ENCODE peak calls at places on chromosomes 1 and 21, in seven cellular contexts. One of them, this sample, is unnamed.

GRCh38 chr21:26833460-26833939 is 11.7 kb downstream of the ADAMTS1 start:
- DNase-seq in mammary epithelial cell: no peak
- DNase-seq in endothelial cell of umbilical vein: no peak
- DNase-seq in colonic mucosa: no peak
- DNase-seq in fibroblast of lung: no peak
- DNase-seq in astrocyte: no peak
- DNase-seq in IMR-90: no peak
- DNase-seq in this sample: no peak

GRCh38 chr21:38918629-38919346 is 113.1 kb downstream of the ETS2 start:
- DNase-seq in mammary epithelial cell: no peak
- DNase-seq in endothelial cell of umbilical vein: no peak
- DNase-seq in colonic mucosa: no peak
- DNase-seq in fibroblast of lung: no peak
- DNase-seq in astrocyte: no peak
- DNase-seq in IMR-90: no peak
- DNase-seq in this sample: no peak

GRCh38 chr1:99558539-99558938 is 87.4 kb upstream of the PALMD start:
- DNase-seq in mammary epithelial cell: no peak
- DNase-seq in endothelial cell of umbilical vein: peak; percentile 31
- DNase-seq in colonic mucosa: no peak
- DNase-seq in fibroblast of lung: peak; percentile 71
- DNase-seq in astrocyte: peak; percentile 56
- DNase-seq in IMR-90: peak; percentile 75
- DNase-seq in this sample: no peak

GRCh38 chr1:231162300-231162969 is 577 bp downstream of the TRIM67 start:
- DNase-seq in mammary epithelial cell: peak; percentile 44
- DNase-seq in endothelial cell of umbilical vein: peak; percentile 34
- DNase-seq in colonic mucosa: peak; percentile 30
- DNase-seq in fibroblast of lung: peak; percentile 62
- DNase-seq in astrocyte: peak; percentile 29
- DNase-seq in IMR-90: peak; percentile 26
- DNase-seq in this sample: peak; percentile 77

GRCh38 chr1:67713071-67713806 is 28.2 kb downstream of the GADD45A start:
- DNase-seq in mammary epithelial cell: peak; percentile 85
- DNase-seq in endothelial cell of umbilical vein: peak; percentile 92
- DNase-seq in colonic mucosa: peak; percentile 80
- DNase-seq in fibroblast of lung: peak; percentile 89
- DNase-seq in astrocyte: peak; percentile 84
- DNase-seq in IMR-90: peak; percentile 91
- DNase-seq in this sample: no peak

GRCh38 chr1:223765719-223766340 is 53.5 kb downstream of the CAPN2 start:
- DNase-seq in mammary epithelial cell: no peak
- DNase-seq in endothelial cell of umbilical vein: no peak
- DNase-seq in colonic mucosa: no peak
- DNase-seq in fibroblast of lung: no peak
- DNase-seq in astrocyte: no peak
- DNase-seq in IMR-90: no peak
- DNase-seq in this sample: no peak

GRCh38 chr1:241641748-241642592 is 1.8 kb upstream of the CHML start:
- DNase-seq in mammary epithelial cell: no peak
- DNase-seq in endothelial cell of umbilical vein: peak; percentile 34
- DNase-seq in colonic mucosa: no peak
- DNase-seq in fibroblast of lung: peak; percentile 66
- DNase-seq in astrocyte: peak; percentile 59
- DNase-seq in IMR-90: peak; percentile 45
- DNase-seq in this sample: no peak

GRCh38 chr1:22500058-22500457 is 48.4 kb downstream of the ZBTB40 start:
- DNase-seq in mammary epithelial cell: no peak
- DNase-seq in endothelial cell of umbilical vein: no peak
- DNase-seq in colonic mucosa: no peak
- DNase-seq in fibroblast of lung: peak; percentile 8
- DNase-seq in astrocyte: no peak
- DNase-seq in IMR-90: no peak
- DNase-seq in this sample: no peak

GRCh38 chr1:154878371-154879355 is 8.6 kb upstream of the KCNN3 start:
- DNase-seq in mammary epithelial cell: peak; percentile 36
- DNase-seq in endothelial cell of umbilical vein: peak; percentile 72
- DNase-seq in colonic mucosa: peak; percentile 76
- DNase-seq in fibroblast of lung: peak; percentile 54
- DNase-seq in astrocyte: no peak
- DNase-seq in IMR-90: peak; percentile 62
- DNase-seq in this sample: peak; percentile 91

GRCh38 chr1:15540201-15540600 is 13.6 kb downstream of the DNAJC16 start:
- DNase-seq in mammary epithelial cell: no peak
- DNase-seq in endothelial cell of umbilical vein: no peak
- DNase-seq in colonic mucosa: no peak
- DNase-seq in fibroblast of lung: peak; percentile 75
- DNase-seq in astrocyte: peak; percentile 65
- DNase-seq in IMR-90: peak; percentile 21
- DNase-seq in this sample: no peak

GRCh38 chr1:74468982-74469603 is 43.3 kb downstream of the LRRC53 start:
- DNase-seq in mammary epithelial cell: peak; percentile 24
- DNase-seq in endothelial cell of umbilical vein: peak; percentile 53
- DNase-seq in colonic mucosa: no peak
- DNase-seq in fibroblast of lung: peak; percentile 39
- DNase-seq in astrocyte: peak; percentile 28
- DNase-seq in IMR-90: peak; percentile 56
- DNase-seq in this sample: no peak

GRCh38 chr1:89547563-89548485 is 23.2 kb downstream of the LRRC8B start:
- DNase-seq in mammary epithelial cell: peak; percentile 88
- DNase-seq in endothelial cell of umbilical vein: peak; percentile 73
- DNase-seq in colonic mucosa: no peak
- DNase-seq in fibroblast of lung: peak; percentile 80
- DNase-seq in astrocyte: peak; percentile 71
- DNase-seq in IMR-90: peak; percentile 27
- DNase-seq in this sample: no peak

GRCh38 chr1:200992382-200993101 is 31.0 kb downstream of the KIF21B start:
- DNase-seq in mammary epithelial cell: no peak
- DNase-seq in endothelial cell of umbilical vein: no peak
- DNase-seq in colonic mucosa: no peak
- DNase-seq in fibroblast of lung: no peak
- DNase-seq in astrocyte: no peak
- DNase-seq in IMR-90: no peak
- DNase-seq in this sample: peak; percentile 72

GRCh38 chr1:72230746-72231145 is 51.6 kb downstream of the NEGR1 start:
- DNase-seq in mammary epithelial cell: peak; percentile 55
- DNase-seq in endothelial cell of umbilical vein: peak; percentile 67
- DNase-seq in colonic mucosa: no peak
- DNase-seq in fibroblast of lung: peak; percentile 51
- DNase-seq in astrocyte: peak; percentile 33
- DNase-seq in IMR-90: peak; percentile 23
- DNase-seq in this sample: no peak

GRCh38 chr1:20729155-20729931 is 3.2 kb downstream of the SH2D5 start:
- DNase-seq in mammary epithelial cell: no peak
- DNase-seq in endothelial cell of umbilical vein: no peak
- DNase-seq in colonic mucosa: no peak
- DNase-seq in fibroblast of lung: no peak
- DNase-seq in astrocyte: no peak
- DNase-seq in IMR-90: no peak
- DNase-seq in this sample: no peak

GRCh38 chr1:147892731-147893214 is 9.8 kb upstream of the GJA8 start:
- DNase-seq in mammary epithelial cell: peak; percentile 40
- DNase-seq in endothelial cell of umbilical vein: peak; percentile 59
- DNase-seq in colonic mucosa: peak; percentile 28
- DNase-seq in fibroblast of lung: peak; percentile 47
- DNase-seq in astrocyte: peak; percentile 23
- DNase-seq in IMR-90: peak; percentile 64
- DNase-seq in this sample: no peak

GRCh38 chr1:50970927-50971582 is 1.0 kb downstream of the CDKN2C start:
- DNase-seq in mammary epithelial cell: peak; percentile 29
- DNase-seq in endothelial cell of umbilical vein: peak; percentile 40
- DNase-seq in colonic mucosa: no peak
- DNase-seq in fibroblast of lung: no peak
- DNase-seq in astrocyte: no peak
- DNase-seq in IMR-90: no peak
- DNase-seq in this sample: no peak

DNA sequence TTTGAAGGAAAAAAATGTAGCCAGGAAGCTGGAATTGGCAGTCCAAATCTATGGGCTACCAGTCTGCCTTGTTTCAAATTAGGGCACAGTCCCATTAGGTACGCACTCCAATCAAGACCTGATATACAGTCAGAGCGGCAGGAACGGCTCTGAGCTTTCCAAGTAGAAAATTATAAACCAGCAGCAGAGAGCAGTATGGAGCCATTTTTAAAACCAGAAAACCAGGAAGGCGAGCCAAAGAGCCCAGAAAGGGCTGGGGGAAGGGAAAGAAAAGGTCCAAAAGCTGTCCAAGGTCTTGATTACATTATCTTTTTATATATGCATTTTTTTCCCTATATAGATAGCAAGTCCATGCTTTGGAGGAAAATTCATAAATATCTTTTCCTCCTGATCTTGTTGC is 719.0 kb downstream of the RWDD3 start:
- DNase-seq in mammary epithelial cell: no peak
- DNase-seq in endothelial cell of umbilical vein: peak; percentile 11
- DNase-seq in colonic mucosa: no peak
- DNase-seq in fibroblast of lung: peak; percentile 10
- DNase-seq in astrocyte: peak; percentile 7
- DNase-seq in IMR-90: peak; percentile 1
- DNase-seq in this sample: no peak
- TF ChIP-seq CTCF in mammary epithelial cell: no peak
- TF ChIP-seq CTCF in endothelial cell of umbilical vein: no peak
- TF ChIP-seq CTCF in colonic mucosa: no peak
- TF ChIP-seq CTCF in fibroblast of lung: peak; percentile 25
- TF ChIP-seq CTCF in astrocyte: no peak
- TF ChIP-seq CTCF in IMR-90: peak; percentile 10
- TF ChIP-seq CTCF in this sample: no peak

GRCh38 chr1:225466848-225467192 is 39.0 kb upstream of the LBR start:
- DNase-seq in mammary epithelial cell: no peak
- DNase-seq in endothelial cell of umbilical vein: no peak
- DNase-seq in colonic mucosa: no peak
- DNase-seq in fibroblast of lung: no peak
- DNase-seq in astrocyte: no peak
- DNase-seq in IMR-90: no peak
- DNase-seq in this sample: no peak

GRCh38 chr1:225469051-225469450 is 41.2 kb upstream of the LBR start:
- DNase-seq in mammary epithelial cell: no peak
- DNase-seq in endothelial cell of umbilical vein: no peak
- DNase-seq in colonic mucosa: no peak
- DNase-seq in fibroblast of lung: no peak
- DNase-seq in astrocyte: no peak
- DNase-seq in IMR-90: no peak
- DNase-seq in this sample: peak; percentile 22

GRCh38 chr1:225465793-225466517 is 38.1 kb upstream of the LBR start:
- DNase-seq in mammary epithelial cell: no peak
- DNase-seq in endothelial cell of umbilical vein: no peak
- DNase-seq in colonic mucosa: no peak
- DNase-seq in fibroblast of lung: no peak
- DNase-seq in astrocyte: no peak
- DNase-seq in IMR-90: no peak
- DNase-seq in this sample: peak; percentile 64

GRCh38 chr1:225468270-225469020 is 40.6 kb upstream of the LBR start:
- DNase-seq in mammary epithelial cell: no peak
- DNase-seq in endothelial cell of umbilical vein: no peak
- DNase-seq in colonic mucosa: no peak
- DNase-seq in fibroblast of lung: no peak
- DNase-seq in astrocyte: no peak
- DNase-seq in IMR-90: no peak
- DNase-seq in this sample: peak; percentile 31

GRCh38 chr1:225467193-225468020 is 39.6 kb upstream of the LBR start:
- DNase-seq in mammary epithelial cell: no peak
- DNase-seq in endothelial cell of umbilical vein: peak; percentile 69
- DNase-seq in colonic mucosa: peak; percentile 67
- DNase-seq in fibroblast of lung: no peak
- DNase-seq in astrocyte: no peak
- DNase-seq in IMR-90: no peak
- DNase-seq in this sample: peak; percentile 90
- H3K9ac ChIP-seq in mammary epithelial cell: no peak overlapping the region
- H3K9ac ChIP-seq in endothelial cell of umbilical vein: peak overlapping the region; percentile 25
- H3K9ac ChIP-seq in colonic mucosa: peak overlapping the region; percentile 55
- H3K9ac ChIP-seq in fibroblast of lung: peak overlapping the region; percentile 20
- H3K9ac ChIP-seq in astrocyte: no peak overlapping the region
- H3K9ac ChIP-seq in IMR-90: no peak overlapping the region
- H3K9ac ChIP-seq in this sample: no peak overlapping the region

GRCh38 chr1:84467298-84467697 is 11.8 kb upstream of the RPF1 start:
- DNase-seq in mammary epithelial cell: peak; percentile 17
- DNase-seq in endothelial cell of umbilical vein: no peak
- DNase-seq in colonic mucosa: no peak
- DNase-seq in fibroblast of lung: no peak
- DNase-seq in astrocyte: no peak
- DNase-seq in IMR-90: no peak
- DNase-seq in this sample: no peak
- TF ChIP-seq CTCF in mammary epithelial cell: no peak
- TF ChIP-seq CTCF in endothelial cell of umbilical vein: no peak
- TF ChIP-seq CTCF in colonic mucosa: no peak
- TF ChIP-seq CTCF in fibroblast of lung: no peak
- TF ChIP-seq CTCF in astrocyte: no peak
- TF ChIP-seq CTCF in IMR-90: no peak
- TF ChIP-seq CTCF in this sample: no peak

DNA sequence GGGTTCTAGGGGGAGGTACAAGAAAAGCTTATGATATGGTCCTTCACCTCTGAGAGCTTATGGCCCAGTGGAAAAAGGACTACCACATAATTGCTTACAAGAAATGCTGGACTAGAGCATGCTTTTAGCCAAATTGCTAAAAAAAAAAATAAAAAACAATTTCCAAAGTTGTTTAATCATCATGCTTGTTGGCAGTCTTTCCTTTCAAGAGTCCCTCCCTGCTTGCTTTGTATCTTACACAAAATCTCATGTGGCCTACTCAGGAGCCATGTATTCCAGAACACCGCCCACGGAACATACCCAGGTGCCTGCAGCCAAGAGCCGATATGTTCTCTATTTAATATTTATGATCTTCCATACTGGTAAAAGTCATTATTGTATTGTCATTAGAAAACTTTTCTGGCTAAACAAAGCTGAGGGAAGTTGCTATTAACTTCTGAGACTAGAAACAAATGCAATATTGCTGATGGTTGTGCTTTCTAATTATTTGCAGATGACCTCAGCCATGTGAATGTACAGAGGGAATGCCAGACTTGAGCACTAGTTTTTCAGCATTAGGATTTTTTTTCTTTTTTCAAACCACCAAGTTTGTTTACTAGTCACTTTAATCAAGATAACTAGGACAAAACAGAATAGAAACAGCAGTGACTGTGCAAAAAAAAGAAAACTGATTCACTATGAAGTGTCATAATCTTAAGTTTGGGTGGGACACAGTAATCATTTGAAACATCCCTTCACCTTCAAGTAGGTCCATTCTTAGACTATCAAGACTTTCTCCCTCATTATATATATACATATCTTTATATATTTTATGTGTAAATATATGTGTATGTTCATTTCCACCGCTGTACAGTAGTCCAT is 129.3 kb upstream of the GORAB start:
- DNase-seq in mammary epithelial cell: no peak
- DNase-seq in endothelial cell of umbilical vein: no peak
- DNase-seq in colonic mucosa: no peak
- DNase-seq in fibroblast of lung: peak; percentile 16
- DNase-seq in astrocyte: peak; percentile 12
- DNase-seq in IMR-90: no peak
- DNase-seq in this sample: no peak
- H3K9ac ChIP-seq in mammary epithelial cell: no peak overlapping the region
- H3K9ac ChIP-seq in endothelial cell of umbilical vein: no peak overlapping the region
- H3K9ac ChIP-seq in colonic mucosa: no peak overlapping the region
- H3K9ac ChIP-seq in fibroblast of lung: no peak overlapping the region
- H3K9ac ChIP-seq in astrocyte: no peak overlapping the region
- H3K9ac ChIP-seq in IMR-90: no peak overlapping the region
- H3K9ac ChIP-seq in this sample: no peak overlapping the region

DNA sequence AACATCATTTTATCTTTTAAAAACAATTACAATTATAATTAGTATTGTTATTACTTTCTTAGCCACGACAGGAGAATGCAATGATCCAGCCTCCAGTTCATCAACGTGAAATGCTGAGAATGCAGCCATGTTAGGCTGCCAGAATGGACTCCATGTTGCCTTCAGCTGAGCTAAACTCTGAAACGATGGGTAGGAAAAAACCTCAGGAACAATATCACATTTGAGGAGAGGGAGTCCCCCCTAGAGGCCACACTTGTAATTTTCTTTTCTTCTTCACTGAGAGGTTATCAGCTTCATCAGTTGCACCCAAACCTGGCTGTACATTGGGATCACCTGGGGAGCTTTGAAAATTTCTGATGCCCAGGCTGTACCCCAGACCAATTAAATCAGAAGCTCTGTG is 34.6 kb upstream of the DNAH14 start:
- DNase-seq in mammary epithelial cell: peak; percentile 9
- DNase-seq in endothelial cell of umbilical vein: no peak
- DNase-seq in colonic mucosa: no peak
- DNase-seq in fibroblast of lung: peak; percentile 38
- DNase-seq in astrocyte: peak; percentile 19
- DNase-seq in IMR-90: peak; percentile 8
- DNase-seq in this sample: no peak
- TF ChIP-seq CTCF in mammary epithelial cell: peak; percentile 45
- TF ChIP-seq CTCF in endothelial cell of umbilical vein: no peak
- TF ChIP-seq CTCF in colonic mucosa: no peak
- TF ChIP-seq CTCF in fibroblast of lung: peak; percentile 37
- TF ChIP-seq CTCF in astrocyte: peak; percentile 31
- TF ChIP-seq CTCF in IMR-90: no peak
- TF ChIP-seq CTCF in this sample: peak; percentile 41